ENCODE peak calls at places on chromosomes 3 and 15, in four cellular contexts. A is HCT116, M is heart left ventricle, P is stomach. U is an unnamed sample.

GRCh38 chr3:16486951-16487480 is 26.5 kb downstream of the RFTN1 start:
- DNase-seq in A (no peak), M (no peak), P (no peak), U (no peak)

GRCh38 chr3:94896994-94897393 is 834.1 kb downstream of the NSUN3 start:
- DNase-seq in A (no peak), M (no peak), P (no peak), U (no peak)

GRCh38 chr3:129502641-129503386 is 25.6 kb upstream of the RHO start:
- DNase-seq in A (no peak), M (no peak), P (no peak), U (no peak)

GRCh38 chr3:31167666-31168065 is 273.2 kb upstream of the GADL1 start:
- DNase-seq in A (no peak), M (no peak), P (no peak), U (no peak)

GRCh38 chr3:69665026-69665739 is 74.1 kb upstream of the MITF start:
- DNase-seq in A (no peak), M (peak; percentile 18), P (peak; percentile 31), U (no peak)

GRCh38 chr3:5197470-5198312 is 10.2 kb downstream of the EDEM1 start:
- DNase-seq in A (no peak), M (no peak), P (no peak), U (no peak)

GRCh38 chr3:156586905-156587766 is 32.2 kb upstream of the SSR3 start:
- DNase-seq in A (no peak), M (no peak), P (no peak), U (no peak)

GRCh38 chr3:43286886-43287301 is 554 bp downstream of the SNRK start:
- DNase-seq in A (no peak), M (no peak), P (no peak), U (no peak)

GRCh38 chr3:160784853-160785252 is 28.8 kb downstream of the PPM1L start:
- DNase-seq in A (peak; percentile 34), M (no peak), P (peak; percentile 41), U (no peak)
- H3K27ac ChIP-seq in A (no peak overlapping the region), M (no peak overlapping the region), P (no peak overlapping the region), U (no peak overlapping the region)

GRCh38 chr3:169667380-169667671 is 3.8 kb upstream of the MECOM start:
- DNase-seq in A (no peak), M (no peak), P (no peak), U (no peak)

GRCh38 chr3:169667710-169668080 is 4.2 kb upstream of the MECOM start:
- DNase-seq in A (no peak), M (no peak), P (no peak), U (no peak)

GRCh38 chr3:169668081-169668956 is 4.8 kb upstream of the MECOM start:
- DNase-seq in A (no peak), M (peak; percentile 23), P (peak; percentile 64), U (no peak)

GRCh38 chr3:169669816-169670215 is 6.3 kb upstream of the MECOM start:
- DNase-seq in A (no peak), M (no peak), P (no peak), U (no peak)

GRCh38 chr3:169668957-169669681 is 5.6 kb upstream of the MECOM start:
- DNase-seq in A (peak; percentile 38), M (peak; percentile 75), P (peak; percentile 91), U (peak; percentile 39)
- H3K4me3 ChIP-seq in A (peak overlapping the region; percentile 16), M (peak overlapping the region; percentile 58), P (peak overlapping the region; percentile 46), U (peak overlapping the region; percentile 91)

GRCh38 chr15:81258455-81258854 is 61.8 kb downstream of the IL16 start:
- DNase-seq in A (no peak), M (no peak), P (no peak), U (no peak)

GRCh38 chr15:81254277-81255265 is 57.9 kb downstream of the IL16 start:
- DNase-seq in A (no peak), M (no peak), P (no peak), U (no peak)

GRCh38 chr15:81257435-81257834 is 60.8 kb downstream of the IL16 start:
- DNase-seq in A (no peak), M (no peak), P (no peak), U (no peak)

GRCh38 chr15:81255596-81255995 is 58.9 kb downstream of the IL16 start:
- DNase-seq in A (no peak), M (no peak), P (no peak), U (no peak)

DNA sequence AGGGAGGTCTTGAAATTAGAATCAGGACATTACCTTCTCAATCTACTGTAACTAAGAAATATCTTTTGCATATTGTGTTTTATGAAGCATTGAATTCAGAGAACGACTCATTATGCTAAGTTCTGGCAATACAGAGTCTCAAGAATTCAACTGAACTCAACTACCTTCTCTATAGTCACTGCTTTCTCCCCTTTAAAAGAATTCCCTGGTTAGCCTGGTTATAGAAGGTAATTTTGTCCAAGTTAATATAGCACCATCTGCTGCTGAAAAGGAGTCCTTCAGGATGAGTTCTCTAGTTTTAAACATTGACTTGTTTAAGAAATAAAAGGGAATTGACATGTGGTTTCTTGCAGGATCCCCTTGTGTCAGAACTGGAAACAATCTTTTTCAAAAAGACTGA is 60.2 kb downstream of the IL16 start:
- DNase-seq in A (peak; percentile 32), M (no peak), P (no peak), U (no peak)
- TF ChIP-seq CTCF in A (peak; percentile 36), M (peak; percentile 47), P (peak; percentile 41), U (no peak)

DNA sequence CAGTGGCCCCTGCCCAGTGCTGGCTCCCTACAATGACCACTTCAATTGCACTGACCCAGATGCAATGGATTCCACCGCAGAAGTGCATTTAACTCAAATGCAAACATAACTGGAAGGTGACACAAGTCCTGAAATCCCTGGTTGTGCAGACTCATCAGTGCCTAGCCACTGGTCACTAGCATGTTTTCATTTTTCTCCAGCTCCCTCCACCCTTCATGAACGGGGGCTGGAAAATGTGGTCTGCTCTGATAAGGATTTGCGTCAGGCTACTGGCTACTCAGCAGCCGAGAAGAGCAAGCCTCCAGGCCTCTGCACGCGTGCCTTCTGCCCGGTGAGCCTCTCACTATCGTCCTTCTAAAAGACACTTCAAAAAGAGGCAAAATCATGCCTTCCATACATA is 27.4 kb upstream of the FURIN start:
- DNase-seq in A (no peak), M (no peak), P (no peak), U (no peak)
- H3K27ac ChIP-seq in A (no peak overlapping the region), M (no peak overlapping the region), P (no peak overlapping the region), U (no peak overlapping the region)

GRCh38 chr3:62343755-62344154 is 29.6 kb downstream of the FEZF2 start:
- DNase-seq in A (no peak), M (no peak), P (no peak), U (no peak)
- H3K4me3 ChIP-seq in A (no peak overlapping the region), M (no peak overlapping the region), P (no peak overlapping the region), U (no peak overlapping the region)

GRCh38 chr3:197367081-197367780 is 68.8 kb upstream of the DLG1 start:
- DNase-seq in A (no peak), M (no peak), P (peak; percentile 74), U (no peak)

GRCh38 chr3:197368821-197369220 is 70.4 kb upstream of the DLG1 start:
- DNase-seq in A (no peak), M (no peak), P (no peak), U (no peak)

GRCh38 chr3:197371521-197372075 is 73.2 kb upstream of the DLG1 start:
- DNase-seq in A (no peak), M (no peak), P (no peak), U (no peak)

GRCh38 chr3:197368330-197368729 is 69.9 kb upstream of the DLG1 start:
- DNase-seq in A (no peak), M (no peak), P (no peak), U (no peak)

DNA sequence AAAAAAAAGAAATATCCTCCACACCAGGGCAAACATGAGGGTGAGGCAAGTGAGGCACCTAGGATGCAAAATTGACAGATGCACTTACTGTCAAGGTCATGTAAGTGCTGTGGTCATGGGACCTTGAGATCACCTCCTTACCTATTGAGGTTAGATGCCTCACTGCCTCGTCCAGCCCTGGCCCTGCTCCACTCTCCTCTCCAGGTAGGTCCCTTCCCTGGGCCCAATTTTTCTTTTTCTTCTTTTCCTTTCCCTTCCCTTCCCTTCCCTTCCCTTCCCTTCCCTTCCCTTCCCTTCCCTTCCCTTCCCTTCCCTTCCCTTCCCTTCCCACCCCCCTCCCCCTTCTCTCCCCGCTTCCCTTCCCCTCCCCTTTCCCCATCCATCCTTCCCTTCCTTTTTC is 71.1 kb upstream of the DLG1 start:
- DNase-seq in A (no peak), M (no peak), P (no peak), U (no peak)
- TF ChIP-seq CTCF in A (no peak), M (no peak), P (no peak), U (no peak)

GRCh38 chr3:183064475-183064874 is 34.8 kb downstream of the MCCC1 start:
- DNase-seq in A (no peak), M (no peak), P (no peak), U (no peak)
- H3K27ac ChIP-seq in A (no peak overlapping the region), M (no peak overlapping the region), P (no peak overlapping the region), U (no peak overlapping the region)

U was measured in thoracic aorta.